ENCODE peak calls at places on chromosomes 6 and 20, in five cellular contexts. W, A, U, Q and V are unnamed samples.

GRCh38 chr6:140784573-140784972 is 1348.2 kb upstream of the GJE1 start:
- DNase-seq in A (peak), Q (no peak), W (peak), U (peak), V (no peak)

GRCh38 chr6:41917528-41917927 is 3.4 kb downstream of the MED20 start:
- DNase-seq in W (peak), Q (no peak), U (peak), A (peak), V (no peak)

GRCh38 chr6:30481213-30481964 is 7.9 kb upstream of the HLA-E start:
- DNase-seq in A (no peak), W (no peak), Q (no peak), U (no peak), V (no peak)

GRCh38 chr20:4150095-4150492 is 134.7 kb upstream of the RNF24 start:
- DNase-seq in Q (no peak), W (peak), U (peak), A (peak), V (no peak)

GRCh38 chr6:83430606-83431544 is at the start of gene ME1:
- DNase-seq in W (peak), Q (peak), A (peak), U (peak), V (peak)

GRCh38 chr6:70474751-70475150 is 61.4 kb downstream of the FAM135A start:
- DNase-seq in U (peak), Q (no peak), A (peak), W (peak), V (no peak)

GRCh38 chr20:8209061-8209460 is 77.0 kb downstream of the PLCB1 start:
- DNase-seq in Q (no peak), W (peak), A (no peak), U (peak), V (no peak)

GRCh38 chr6:43833223-43833995 is 63.4 kb downstream of the VEGFA start:
- DNase-seq in W (no peak), U (peak), Q (no peak), A (peak), V (peak)

GRCh38 chr6:44285552-44286284 is 15.5 kb downstream of the TMEM151B start:
- DNase-seq in Q (no peak), W (no peak), U (peak), A (peak), V (no peak)

GRCh38 chr6:166204852-166205650 is 37.4 kb upstream of the TBXT start:
- DNase-seq in A (no peak), W (no peak), U (no peak), Q (no peak), V (no peak)

GRCh38 chr6:155050311-155050710 is 55.2 kb downstream of the TIAM2 start:
- DNase-seq in U (peak), W (no peak), Q (no peak), A (peak), V (no peak)

GRCh38 chr6:111534366-111534765 is 51.3 kb upstream of the REV3L start:
- DNase-seq in W (no peak), U (no peak), Q (peak), A (peak), V (peak)

GRCh38 chr6:54802775-54803631 is 43.6 kb upstream of the FAM83B start:
- DNase-seq in W (peak), U (peak), A (peak), Q (no peak), V (no peak)

GRCh38 chr6:81838031-81838430 is 85.5 kb upstream of the TENT5A start:
- DNase-seq in W (no peak), Q (no peak), U (peak), A (peak), V (no peak)

GRCh38 chr6:125789167-125789566 is 1.6 kb upstream of the NCOA7 start:
- DNase-seq in A (no peak), W (no peak), U (no peak), Q (no peak), V (no peak)

GRCh38 chr20:17685168-17685567 is 3.1 kb upstream of the RRBP1 start:
- DNase-seq in U (no peak), Q (no peak), A (no peak), W (no peak), V (no peak)

GRCh38 chr20:934186-934840 is 18.2 kb upstream of the ANGPT4 start:
- DNase-seq in A (no peak), W (no peak), U (no peak), Q (no peak), V (peak)

GRCh38 chr6:141103246-141103645 is 1029.5 kb upstream of the GJE1 start:
- DNase-seq in U (no peak), A (peak), Q (no peak), W (peak), V (no peak)

GRCh38 chr6:127737768-127738167 is 160.8 kb downstream of the C6orf58 start:
- DNase-seq in W (peak), U (no peak), A (peak), Q (no peak), V (no peak)

GRCh38 chr6:125491860-125492617 is 190.3 kb upstream of the HDDC2 start:
- DNase-seq in Q (no peak), A (no peak), W (no peak), U (no peak), V (no peak)

GRCh38 chr6:64249129-64249528 is 613.5 kb downstream of the PHF3 start:
- DNase-seq in W (no peak), Q (no peak), U (no peak), A (peak), V (no peak)

GRCh38 chr6:156695747-156696146 is 81.4 kb upstream of the ARID1B start:
- DNase-seq in A (no peak), U (no peak), Q (no peak), W (no peak), V (no peak)

GRCh38 chr6:8437813-8438212 is 2.5 kb upstream of the SLC35B3 start:
- DNase-seq in A (no peak), U (no peak), W (no peak), Q (no peak), V (no peak)

GRCh38 chr6:141956868-141957267 is 175.9 kb upstream of the GJE1 start:
- DNase-seq in A (no peak), U (no peak), Q (no peak), W (no peak), V (no peak)

GRCh38 chr20:34262488-34263288 is 21.5 kb downstream of the ASIP start:
- DNase-seq in W (peak), Q (peak), U (peak), A (peak), V (peak)

GRCh38 chr6:65818576-65818975 is 111.5 kb upstream of the EYS start:
- DNase-seq in W (no peak), A (no peak), Q (no peak), U (no peak), V (no peak)

GRCh38 chr20:51121272-51121671 is 98.4 kb upstream of the KCNG1 start:
- DNase-seq in Q (no peak), W (no peak), A (no peak), U (no peak), V (no peak)

GRCh38 chr20:38790210-38791053 is 15.1 kb upstream of the PPP1R16B start:
- DNase-seq in W (no peak), A (peak), U (peak), Q (no peak), V (no peak)

GRCh38 chr20:8021541-8022269 is 2.1 kb upstream of the TMX4 start:
- DNase-seq in A (no peak), Q (peak), U (no peak), W (no peak), V (no peak)

GRCh38 chr6:76779068-76779467 is 684.2 kb downstream of the HTR1B start:
- DNase-seq in A (no peak), W (no peak), Q (no peak), U (no peak), V (no peak)

GRCh38 chr6:1024587-1024986 is 287.3 kb upstream of the FOXQ1 start:
- DNase-seq in W (peak), U (peak), Q (no peak), A (peak), V (no peak)

GRCh38 chr6:3912366-3913076 is 63.3 kb downstream of the FAM50B start:
- DNase-seq in Q (no peak), W (no peak), U (no peak), A (peak), V (no peak)

GRCh38 chr6:53294095-53294494 is 54.7 kb downstream of the ELOVL5 start:
- DNase-seq in W (no peak), A (no peak), Q (no peak), U (no peak), V (no peak)

GRCh38 chr20:35005463-35005961 is 49.8 kb downstream of the MYH7B start:
- DNase-seq in Q (no peak), W (no peak), U (no peak), A (no peak), V (no peak)

GRCh38 chr6:14571001-14571400 is 453.4 kb downstream of the CD83 start:
- DNase-seq in W (no peak), Q (no peak), U (no peak), A (no peak), V (no peak)

GRCh38 chr6:18978330-18979128 is 591.4 kb downstream of the RNF144B start:
- DNase-seq in U (peak), W (no peak), Q (no peak), A (no peak), V (no peak)

GRCh38 chr20:45833030-45833882 is at the start of gene SNX21:
- DNase-seq in A (peak), U (peak), W (peak), Q (peak), V (peak)

GRCh38 chr6:134454794-134455193 is 136.9 kb upstream of the SGK1 start:
- DNase-seq in U (no peak), Q (no peak), A (peak), W (no peak), V (no peak)

DNA sequence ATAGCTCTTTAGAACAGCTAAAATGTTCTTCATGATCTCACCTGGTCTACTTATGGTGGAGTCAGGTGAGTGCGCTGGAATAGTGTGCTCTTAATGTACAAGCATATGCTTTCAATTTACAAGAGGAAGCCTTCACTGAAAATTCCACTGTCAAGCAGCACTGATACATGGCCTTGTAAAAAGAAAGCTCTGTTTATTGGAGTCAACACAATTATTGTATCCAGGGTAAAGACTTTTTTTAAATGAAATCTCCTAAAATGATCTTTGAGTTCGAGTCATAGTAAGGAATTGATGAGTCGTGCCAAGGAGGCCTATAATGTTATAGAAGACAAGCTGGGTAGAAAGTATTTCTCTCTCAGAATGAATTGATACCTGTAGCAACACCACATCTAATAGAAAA is 41.6 kb upstream of the CARMIL1 start:
- DNase-seq in W (peak), U (no peak), A (peak), Q (no peak), V (no peak)
- TF ChIP-seq CTCF in W (no peak), U (no peak), A (no peak), Q (no peak), V (no peak)

GRCh38 chr6:89970609-89971337 is 76.5 kb downstream of the GJA10 start:
- DNase-seq in U (peak), Q (peak), W (peak), A (peak), V (no peak)
- TF ChIP-seq CTCF in U (peak), Q (peak), W (peak), A (peak), V (peak)

GRCh38 chr6:45607818-45608217 is 230.1 kb upstream of the SUPT3H start:
- DNase-seq in W (no peak), Q (no peak), U (no peak), A (peak), V (no peak)

GRCh38 chr6:45609141-45609638 is 231.5 kb upstream of the SUPT3H start:
- DNase-seq in W (peak), U (peak), A (peak), Q (no peak), V (no peak)

GRCh38 chr6:45606831-45607400 is 229.2 kb upstream of the SUPT3H start:
- DNase-seq in A (no peak), W (no peak), Q (no peak), U (no peak), V (no peak)

GRCh38 chr6:45610374-45610773 is 232.6 kb upstream of the SUPT3H start:
- DNase-seq in A (no peak), U (no peak), W (no peak), Q (no peak), V (no peak)

DNA sequence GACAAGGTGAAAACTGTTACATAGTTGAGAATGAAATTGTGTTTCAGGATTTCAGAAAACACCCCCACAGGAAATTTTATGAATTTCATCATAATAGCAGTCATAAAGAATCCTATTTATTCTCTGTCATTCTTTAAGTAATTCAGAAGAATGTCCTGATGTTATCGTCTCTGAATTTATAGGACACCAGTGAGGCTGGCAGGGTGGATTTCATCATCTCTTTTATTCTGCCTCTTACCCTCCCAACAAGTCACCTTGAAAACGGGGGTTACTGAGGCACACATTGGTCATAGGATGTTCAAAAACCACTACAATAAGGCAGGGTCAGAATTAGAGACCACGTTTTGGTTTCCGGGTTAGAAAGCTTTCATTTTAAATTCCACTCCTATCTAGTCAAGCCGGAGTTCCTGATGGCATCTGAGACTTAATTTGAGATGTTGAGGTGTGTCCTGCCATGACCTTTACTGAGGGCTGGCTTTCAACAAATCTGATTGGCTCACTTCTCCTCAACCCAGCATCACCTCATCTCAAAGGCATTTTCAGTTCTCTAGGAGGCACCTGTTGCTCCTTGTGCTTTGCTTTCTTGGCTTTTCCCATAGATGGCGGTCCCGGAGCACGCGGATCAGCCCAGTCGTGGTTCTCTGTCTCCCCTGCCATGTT is 230.6 kb upstream of the SUPT3H start:
- DNase-seq in Q (no peak), A (peak), W (peak), U (no peak), V (no peak)
- TF ChIP-seq CTCF in Q (no peak), A (no peak), W (no peak), U (peak), V (no peak)

GRCh38 chr6:13427838-13428527 is 59.4 kb downstream of the GFOD1 start:
- DNase-seq in Q (no peak), A (no peak), W (no peak), U (no peak), V (no peak)
- TF ChIP-seq CTCF in Q (peak), A (no peak), W (no peak), U (peak), V (no peak)

GRCh38 chr20:57934007-57934805 is 224.4 kb upstream of the PMEPA1 start:
- DNase-seq in A (no peak), W (no peak), Q (no peak), U (no peak), V (no peak)

GRCh38 chr20:57936636-57937310 is 227.0 kb upstream of the PMEPA1 start:
- DNase-seq in A (no peak), Q (no peak), W (no peak), U (no peak), V (no peak)

GRCh38 chr20:57938158-57939108 is 228.6 kb upstream of the PMEPA1 start:
- DNase-seq in Q (no peak), W (no peak), U (peak), A (no peak), V (no peak)

GRCh38 chr20:57932227-57932864 is 222.5 kb upstream of the PMEPA1 start:
- DNase-seq in U (no peak), W (no peak), Q (no peak), A (no peak), V (no peak)

GRCh38 chr20:57934913-57935312 is 225.1 kb upstream of the PMEPA1 start:
- DNase-seq in U (no peak), A (no peak), Q (no peak), W (no peak), V (no peak)
- TF ChIP-seq CTCF in U (no peak), A (no peak), Q (no peak), W (no peak), V (no peak)

DNA sequence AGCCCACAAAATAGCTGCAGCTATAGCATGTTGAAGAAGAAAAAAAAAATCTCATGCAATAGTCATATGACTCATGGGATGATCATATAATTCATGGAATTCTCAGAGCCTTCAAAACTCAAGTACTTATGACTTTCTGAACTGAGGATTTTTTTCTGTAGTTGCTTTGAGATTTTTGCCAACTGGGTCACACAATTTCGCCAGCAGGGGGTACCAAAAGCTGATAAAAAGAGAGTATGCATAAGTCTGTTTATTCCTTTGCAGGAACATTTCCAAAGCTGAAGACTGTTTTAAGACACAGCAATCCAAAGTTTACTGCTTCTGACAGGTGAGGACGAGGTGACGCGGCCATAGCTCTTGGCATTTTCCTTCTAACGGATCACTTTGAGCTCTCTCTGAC is 586.1 kb upstream of the CHD6 start:
- DNase-seq in Q (no peak), U (no peak), A (no peak), W (no peak), V (no peak)
- TF ChIP-seq CTCF in Q (peak), U (no peak), A (no peak), W (no peak), V (peak)